ENCODE peak calls at places on chromosomes 12 and 14, in eight cellular contexts. U is A549, V is fibroblast of lung, E is body of pancreas, L is epithelial cell of proximal tubule, B is OCI-LY7, K is transverse colon, F is prostate gland. W is an unnamed sample.

GRCh38 chr12:108525681-108526080 is 10.6 kb downstream of the FICD start:
- DNase-seq in U (no peak), V (no peak), E (no peak), L (peak; percentile 94), B (no peak), K (no peak), F (no peak), W (peak; percentile 55)

GRCh38 chr12:57460457-57461325 is 1.1 kb downstream of the GLI1 start:
- DNase-seq in U (peak; percentile 41), V (no peak), E (peak; percentile 29), L (no peak), B (peak; percentile 60), K (no peak), F (no peak), W (no peak)

GRCh38 chr12:89247541-89247942 is 104.8 kb downstream of the DUSP6 start:
- DNase-seq in U (no peak), V (no peak), E (no peak), L (no peak), B (no peak), K (no peak), F (no peak), W (no peak)

GRCh38 chr12:560666-561065 is 100.9 kb downstream of the B4GALNT3 start:
- DNase-seq in U (no peak), V (no peak), E (no peak), L (no peak), B (no peak), K (no peak), F (no peak), W (no peak)

GRCh38 chr12:100515956-100516355 is 42.3 kb downstream of the NR1H4 start:
- DNase-seq in U (no peak), V (no peak), E (no peak), L (no peak), B (no peak), K (no peak), F (no peak), W (no peak)

GRCh38 chr14:81400852-81401251 is 728 bp upstream of the STON2 start:
- DNase-seq in U (peak; percentile 17), V (peak; percentile 99), E (peak; percentile 37), L (peak; percentile 98), B (no peak), K (peak; percentile 72), F (peak; percentile 85), W (peak; percentile 94)

GRCh38 chr12:127381043-127381668 is 885.8 kb upstream of the TMEM132C start:
- DNase-seq in U (peak; percentile 30), V (no peak), E (peak; percentile 19), L (no peak), B (peak; percentile 24), K (peak; percentile 21), F (no peak), W (no peak)

GRCh38 chr12:26014085-26014484 is 55.6 kb downstream of the RASSF8 start:
- DNase-seq in U (no peak), V (no peak), E (no peak), L (no peak), B (no peak), K (no peak), F (no peak), W (no peak)

GRCh38 chr12:106333010-106333409 is 24.5 kb upstream of the POLR3B start:
- DNase-seq in U (no peak), V (no peak), E (no peak), L (no peak), B (no peak), K (no peak), F (no peak), W (no peak)

GRCh38 chr14:52071675-52072074 is 2.8 kb upstream of the NID2 start:
- DNase-seq in U (no peak), V (peak; percentile 83), E (no peak), L (no peak), B (no peak), K (no peak), F (no peak), W (no peak)

GRCh38 chr14:50045039-50045711 is 71.2 kb downstream of the VCPKMT start:
- DNase-seq in U (no peak), V (peak; percentile 88), E (peak; percentile 80), L (no peak), B (peak; percentile 77), K (peak; percentile 91), F (peak; percentile 65), W (no peak)

GRCh38 chr12:119463211-119463914 is 128.8 kb downstream of the CCDC60 start:
- DNase-seq in U (no peak), V (no peak), E (no peak), L (no peak), B (no peak), K (no peak), F (no peak), W (no peak)

GRCh38 chr12:2999265-2999841 is 40.2 kb downstream of the TEAD4 start:
- DNase-seq in U (no peak), V (no peak), E (peak; percentile 98), L (no peak), B (no peak), K (no peak), F (no peak), W (no peak)

GRCh38 chr14:75578786-75579781 is 664 bp downstream of the FLVCR2 start:
- DNase-seq in U (peak; percentile 35), V (peak; percentile 76), E (peak; percentile 16), L (no peak), B (no peak), K (peak; percentile 80), F (peak; percentile 46), W (peak; percentile 14)

GRCh38 chr14:100524233-100524932 is 62.8 kb downstream of the BEGAIN start:
- DNase-seq in U (no peak), V (no peak), E (no peak), L (no peak), B (no peak), K (no peak), F (no peak), W (no peak)

GRCh38 chr14:103474893-103475292 is 47.7 kb downstream of the CKB start:
- DNase-seq in U (no peak), V (no peak), E (no peak), L (no peak), B (no peak), K (no peak), F (no peak), W (no peak)
- TF ChIP-seq CTCF in U (no peak), V (no peak), E (no peak), L (no peak), B (no peak), K (no peak), F (no peak), W (no peak)

DNA sequence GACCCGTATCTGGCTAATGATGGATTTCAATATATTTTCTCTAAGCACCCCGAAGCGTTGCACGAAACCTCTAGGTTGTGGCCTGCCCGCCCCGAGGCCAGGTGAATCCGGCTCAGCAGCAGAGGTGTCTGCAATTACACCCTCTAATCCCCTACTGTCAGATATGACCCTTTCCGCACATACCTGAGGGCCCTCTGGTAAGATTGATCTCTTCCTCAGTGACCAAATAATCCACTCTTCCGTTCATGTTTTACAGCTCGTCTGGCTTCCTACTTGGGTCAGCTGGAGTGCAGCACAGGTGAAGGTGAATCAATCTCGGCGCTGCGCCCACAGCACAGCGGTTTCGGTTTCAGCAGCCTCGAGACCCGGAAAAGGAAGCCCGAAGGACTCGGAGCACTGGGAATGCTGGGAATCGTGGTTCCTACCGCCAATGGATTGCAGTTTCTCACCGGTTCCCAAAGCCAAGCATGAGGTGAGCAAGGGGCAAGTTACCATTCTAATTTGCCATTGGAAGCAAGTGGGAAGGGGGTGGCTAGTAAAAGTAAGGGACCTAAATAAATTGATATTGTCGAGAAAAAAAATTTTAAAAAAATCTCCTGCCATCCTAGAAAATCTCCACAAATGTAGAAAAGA is at the start of gene SYNJ2BP:
- DNase-seq in U (peak; percentile 91), V (peak; percentile 68), E (peak; percentile 87), L (peak; percentile 26), B (peak; percentile 66), K (peak; percentile 88), F (peak; percentile 79), W (peak; percentile 43)
- H3K4me3 ChIP-seq in U (peak within 1 kb of the TSS; percentile 66), V (peak within 1 kb of the TSS; percentile 76), E (peak within 1 kb of the TSS; percentile 63), L (peak within 1 kb of the TSS; percentile 74), B (peak within 1 kb of the TSS; percentile 83), K (peak within 1 kb of the TSS; percentile 79), F (peak within 1 kb of the TSS; percentile 74), W (peak within 1 kb of the TSS; percentile 93)

GRCh38 chr12:109714141-109714912 is 702 bp downstream of the FAM222A start:
- DNase-seq in U (peak; percentile 72), V (peak; percentile 27), E (peak; percentile 80), L (no peak), B (peak; percentile 68), K (peak; percentile 69), F (peak; percentile 57), W (no peak)
- TF ChIP-seq CTCF in U (peak; percentile 53), V (peak; percentile 7), E (peak; percentile 37), L (peak; percentile 13), B (peak; percentile 59), K (peak; percentile 33), F (peak; percentile 36), W (peak; percentile 34)

DNA sequence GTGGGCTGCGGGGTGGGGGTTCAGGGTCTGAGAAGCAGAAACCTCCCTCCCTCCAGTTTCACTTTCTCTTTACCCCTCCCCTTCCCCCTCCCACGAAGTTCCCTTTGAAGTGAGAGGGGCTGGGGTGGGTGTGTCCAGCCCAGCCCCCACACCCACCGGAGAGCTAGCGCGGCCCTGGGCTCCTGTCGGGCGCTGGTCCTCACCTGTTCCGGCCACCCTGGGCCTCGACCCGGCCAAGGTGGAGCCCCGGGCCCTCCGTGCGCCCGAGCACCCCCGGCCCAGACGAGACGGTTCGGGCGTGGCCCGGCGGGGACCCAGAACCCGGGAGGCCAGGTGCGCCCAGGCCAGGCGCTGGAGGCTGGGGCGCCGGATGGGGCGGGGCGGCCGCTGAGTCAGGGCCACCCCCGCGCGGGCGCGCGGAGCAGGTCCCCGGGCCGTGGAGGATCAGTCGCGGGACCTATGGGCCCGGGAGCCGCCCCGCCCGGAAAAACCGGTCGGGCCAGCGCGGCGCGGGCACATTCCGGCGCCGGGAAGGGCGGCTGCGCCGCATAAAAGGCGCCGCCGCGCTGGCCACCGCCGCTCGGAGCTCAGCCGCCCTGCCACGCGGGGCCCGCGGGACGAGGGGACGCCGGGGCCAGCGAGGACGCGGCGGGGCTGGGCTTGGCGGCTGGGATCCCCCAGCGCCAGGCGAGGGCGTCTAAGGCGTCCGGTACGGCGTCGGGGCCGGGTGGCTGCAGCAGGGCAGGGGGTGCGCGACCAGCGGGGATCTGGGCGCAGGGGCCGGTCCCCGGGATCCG is 21.6 kb upstream of the KIF26A start:
- DNase-seq in U (no peak), V (no peak), E (peak; percentile 82), L (no peak), B (no peak), K (peak; percentile 83), F (peak; percentile 54), W (no peak)
- H3K4me3 ChIP-seq in U (peak overlapping the region; percentile 54), V (no peak overlapping the region), E (peak overlapping the region; percentile 54), L (peak overlapping the region; percentile 42), B (no peak overlapping the region), K (peak overlapping the region; percentile 39), F (peak overlapping the region; percentile 50), W (peak overlapping the region; percentile 19)

DNA sequence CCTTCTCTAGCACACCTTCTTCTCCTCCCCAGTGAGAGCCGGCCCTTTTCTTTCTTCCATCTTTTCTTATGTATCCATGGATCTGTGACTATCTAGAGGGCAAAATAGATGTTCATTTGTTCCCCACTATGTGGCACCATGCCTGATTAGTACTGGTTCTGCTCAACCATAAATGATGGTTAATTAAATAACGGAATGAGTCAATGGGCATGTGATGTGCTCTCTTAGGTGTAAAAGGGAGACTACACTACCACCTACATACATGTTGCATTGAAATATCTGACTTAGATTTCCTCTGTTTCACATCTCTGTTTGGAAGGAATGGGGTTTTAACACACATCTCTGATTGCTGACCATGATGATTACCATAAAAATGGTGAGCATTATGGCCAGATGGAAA is 116.5 kb downstream of the BTG1 start:
- DNase-seq in U (no peak), V (no peak), E (no peak), L (no peak), B (no peak), K (no peak), F (no peak), W (no peak)
- TF ChIP-seq CTCF in U (no peak), V (no peak), E (no peak), L (no peak), B (peak; percentile 25), K (no peak), F (no peak), W (no peak)

GRCh38 chr12:131591714-131592709 is 118.9 kb upstream of the SFSWAP start:
- DNase-seq in U (no peak), V (no peak), E (no peak), L (no peak), B (no peak), K (no peak), F (no peak), W (no peak)
- H3K4me3 ChIP-seq in U (no peak overlapping the region), V (no peak overlapping the region), E (no peak overlapping the region), L (no peak overlapping the region), B (no peak overlapping the region), K (no peak overlapping the region), F (no peak overlapping the region), W (no peak overlapping the region)